ENCODE peak calls at places on chromosomes 1 and 21, in five cellular contexts. T, P, I, F and O are unnamed samples.

GRCh38 chr21:38443110-38443509 is 55.2 kb downstream of the ERG start:
- DNase-seq in T (no peak), P (no peak), I (no peak), F (no peak), O (no peak)

GRCh38 chr1:174297351-174297750 is 138.0 kb downstream of the RABGAP1L start:
- DNase-seq in T (no peak), P (no peak), I (no peak), F (no peak), O (no peak)

GRCh38 chr21:36423772-36424433 is 38.7 kb downstream of the CHAF1B start:
- DNase-seq in T (no peak), P (no peak), I (no peak), F (no peak), O (no peak)

GRCh38 chr1:3491291-3492246 is 37.1 kb downstream of the ARHGEF16 start:
- DNase-seq in T (peak), P (peak), I (peak), F (peak), O (peak)

GRCh38 chr1:151720190-151720953 is 950 bp upstream of the RIIAD1 start:
- DNase-seq in T (no peak), P (peak), I (peak), F (no peak), O (no peak)

GRCh38 chr1:185559684-185560310 is 174.4 kb upstream of the HMCN1 start:
- DNase-seq in T (peak), P (peak), I (peak), F (no peak), O (peak)

GRCh38 chr1:72636636-72637035 is 354.3 kb upstream of the NEGR1 start:
- DNase-seq in T (no peak), P (no peak), I (no peak), F (no peak), O (no peak)

GRCh38 chr1:3455630-3456448 is 1.4 kb downstream of the ARHGEF16 start:
- DNase-seq in T (no peak), P (no peak), I (no peak), F (no peak), O (no peak)

GRCh38 chr1:7329868-7330615 is 441.1 kb upstream of the VAMP3 start:
- DNase-seq in T (no peak), P (no peak), I (no peak), F (no peak), O (no peak)